ENCODE peak calls at places on chromosomes 3 and 15, in six cellular contexts. S is fibroblast of mammary gland, Y is cardiac muscle cell, I is SK-N-SH, D is cardiac fibroblast, W is uterus. K is an unnamed sample.

GRCh38 chr15:28191832-28192231 is 92.7 kb upstream of the OCA2 start:
- DNase-seq in S (peak), Y (peak), I (peak), D (peak), W (peak), K (peak)

GRCh38 chr15:56817266-56817665 is 84.0 kb upstream of the ZNF280D start:
- DNase-seq in S (peak), Y (no peak), I (no peak), D (peak), W (no peak), K (peak)

GRCh38 chr3:126413693-126414080 is 19.0 kb downstream of the CFAP100 start:
- DNase-seq in S (no peak), Y (no peak), I (no peak), D (no peak), W (no peak), K (no peak)

GRCh38 chr3:43176666-43177065 is 70.8 kb upstream of the POMGNT2 start:
- DNase-seq in S (no peak), Y (no peak), I (peak), D (no peak), W (no peak), K (no peak)

GRCh38 chr3:32200991-32201758 is 37.3 kb upstream of the CMTM8 start:
- DNase-seq in S (peak), Y (no peak), I (no peak), D (peak), W (no peak), K (peak)

GRCh38 chr3:33331414-33331813 is 54.2 kb downstream of the FBXL2 start:
- DNase-seq in S (peak), Y (no peak), I (no peak), D (peak), W (no peak), K (peak)

GRCh38 chr3:98778383-98778782 is 15.2 kb downstream of the ST3GAL6 start:
- DNase-seq in S (peak), Y (no peak), I (no peak), D (peak), W (no peak), K (no peak)

GRCh38 chr3:111668912-111669488 is 73.9 kb upstream of the ZBED2 start:
- DNase-seq in S (peak), Y (peak), I (peak), D (peak), W (no peak), K (peak)

GRCh38 chr3:186303985-186304384 is 58.0 kb downstream of the DGKG start:
- DNase-seq in S (no peak), Y (no peak), I (no peak), D (no peak), W (no peak), K (no peak)

GRCh38 chr3:18580268-18580667 is 155.1 kb upstream of the SATB1 start:
- DNase-seq in S (peak), Y (peak), I (no peak), D (no peak), W (no peak), K (no peak)

GRCh38 chr3:38088679-38089078 is 48.2 kb downstream of the ACAA1 start:
- DNase-seq in S (no peak), Y (no peak), I (no peak), D (no peak), W (no peak), K (no peak)

GRCh38 chr15:68818088-68818670 is 2.5 kb downstream of the ANP32A start:
- DNase-seq in S (peak), Y (peak), I (peak), D (peak), W (peak), K (peak)

GRCh38 chr3:59056706-59057105 is 6.9 kb upstream of the CFAP20DC start:
- DNase-seq in S (peak), Y (no peak), I (no peak), D (peak), W (no peak), K (peak)

GRCh38 chr15:83848315-83849050 is 194.6 kb downstream of the ADAMTSL3 start:
- DNase-seq in S (peak), Y (no peak), I (no peak), D (peak), W (no peak), K (peak)

GRCh38 chr3:50390523-50391177 is 31.3 kb upstream of the TMEM115 start:
- DNase-seq in S (no peak), Y (no peak), I (peak), D (no peak), W (peak), K (no peak)

GRCh38 chr15:85318048-85318731 is 62.2 kb upstream of the AKAP13 start:
- DNase-seq in S (peak), Y (no peak), I (no peak), D (peak), W (no peak), K (peak)

DNA sequence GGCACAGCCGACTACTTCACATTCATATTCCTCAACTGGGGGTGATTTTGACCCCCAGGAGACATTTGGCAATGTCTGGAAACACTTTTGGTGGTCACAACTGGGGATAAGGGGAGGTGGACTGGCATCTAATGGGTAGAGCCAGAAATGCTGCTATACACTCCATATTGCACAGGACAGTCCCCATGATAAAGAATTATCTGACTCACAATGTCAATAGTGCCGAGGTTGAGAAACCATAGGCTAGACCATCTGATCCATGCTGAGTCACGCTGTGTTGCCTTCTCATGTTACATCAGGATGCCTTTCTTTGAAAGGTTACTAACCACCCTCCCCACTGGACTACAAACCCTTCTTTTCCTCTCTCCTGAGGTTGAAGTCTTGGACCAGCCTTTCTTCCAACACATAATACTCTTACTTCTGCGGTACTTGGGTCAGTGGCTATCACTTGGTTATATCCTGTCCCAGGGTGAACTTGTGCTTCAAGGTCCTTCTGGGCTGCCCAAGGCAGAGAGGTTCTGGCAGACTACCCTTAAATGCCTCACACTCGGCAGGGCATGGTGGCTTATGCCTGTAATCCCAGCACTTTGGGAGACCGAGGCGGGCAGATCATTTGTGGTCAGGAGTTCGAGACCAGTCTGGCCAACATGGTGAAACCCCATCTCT is 68.8 kb downstream of the CTNNB1 start:
- DNase-seq in S (peak), Y (no peak), I (no peak), D (peak), W (no peak), K (peak)
- H3K4me3 ChIP-seq in S (no peak), Y (no peak), I (no peak), D (no peak), W (no peak), K (no peak)

GRCh38 chr3:107825556-107825955 is 265.3 kb downstream of the CD47 start:
- DNase-seq in S (no peak), Y (no peak), I (no peak), D (no peak), W (no peak), K (no peak)

GRCh38 chr3:107831590-107831989 is 259.2 kb downstream of the CD47 start:
- DNase-seq in S (no peak), Y (no peak), I (no peak), D (no peak), W (no peak), K (no peak)

GRCh38 chr3:107826727-107827126 is 264.1 kb downstream of the CD47 start:
- DNase-seq in S (no peak), Y (no peak), I (no peak), D (no peak), W (no peak), K (no peak)

GRCh38 chr3:107833046-107833445 is 257.8 kb downstream of the CD47 start:
- DNase-seq in S (no peak), Y (peak), I (peak), D (peak), W (no peak), K (peak)

GRCh38 chr3:107829185-107829584 is 261.6 kb downstream of the CD47 start:
- DNase-seq in S (no peak), Y (no peak), I (no peak), D (no peak), W (no peak), K (no peak)
- TF ChIP-seq CTCF in S (no peak), Y (no peak), I (no peak), D (no peak), W (no peak), K (no peak)

GRCh38 chr15:62118446-62118964 is 46.6 kb downstream of the C2CD4B start:
- DNase-seq in S (peak), Y (peak), I (no peak), D (peak), W (no peak), K (no peak)

GRCh38 chr15:62120776-62121175 is 44.3 kb downstream of the C2CD4B start:
- DNase-seq in S (no peak), Y (no peak), I (no peak), D (no peak), W (no peak), K (no peak)

GRCh38 chr15:62121273-62122015 is 43.6 kb downstream of the C2CD4B start:
- DNase-seq in S (no peak), Y (no peak), I (no peak), D (no peak), W (no peak), K (no peak)

GRCh38 chr15:62119926-62120273 is 45.2 kb downstream of the C2CD4B start:
- DNase-seq in S (no peak), Y (no peak), I (no peak), D (no peak), W (no peak), K (no peak)

DNA sequence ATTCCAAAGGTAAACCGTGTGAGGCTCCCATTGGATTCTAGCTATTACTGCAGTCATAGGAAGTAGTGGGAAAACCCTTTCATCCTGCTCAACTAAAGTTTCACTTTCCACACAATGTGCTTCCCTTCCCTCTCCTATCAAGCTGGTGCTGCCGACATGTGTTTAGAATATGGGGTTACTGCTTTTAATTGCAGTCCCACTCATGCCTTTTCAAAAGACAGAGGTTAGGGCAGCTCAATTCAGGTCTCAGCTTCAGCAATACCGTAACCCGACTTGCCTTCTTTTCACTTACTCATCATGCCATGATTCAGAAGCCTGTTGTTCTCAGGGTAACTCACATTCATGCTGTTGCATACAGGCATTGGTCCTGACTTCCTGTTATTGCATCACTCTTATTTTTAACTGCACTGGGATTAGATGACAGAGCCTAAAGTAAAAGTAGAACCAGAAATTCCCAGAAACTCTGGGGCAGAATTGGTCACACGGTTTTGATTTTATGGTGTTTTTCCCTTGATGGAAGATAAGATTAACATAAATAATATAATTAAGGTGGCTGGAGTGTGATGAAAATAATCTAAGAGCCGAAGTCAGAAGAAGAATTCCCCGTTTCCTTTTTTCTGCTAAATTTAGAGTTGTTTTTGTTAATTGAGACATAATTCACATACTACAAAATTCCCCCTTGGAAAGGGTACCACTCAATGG is 45.7 kb downstream of the C2CD4B start:
- DNase-seq in S (peak), Y (no peak), I (no peak), D (peak), W (no peak), K (peak)
- H3K4me3 ChIP-seq in S (no peak), Y (no peak), I (peak), D (peak), W (no peak), K (no peak)

DNA sequence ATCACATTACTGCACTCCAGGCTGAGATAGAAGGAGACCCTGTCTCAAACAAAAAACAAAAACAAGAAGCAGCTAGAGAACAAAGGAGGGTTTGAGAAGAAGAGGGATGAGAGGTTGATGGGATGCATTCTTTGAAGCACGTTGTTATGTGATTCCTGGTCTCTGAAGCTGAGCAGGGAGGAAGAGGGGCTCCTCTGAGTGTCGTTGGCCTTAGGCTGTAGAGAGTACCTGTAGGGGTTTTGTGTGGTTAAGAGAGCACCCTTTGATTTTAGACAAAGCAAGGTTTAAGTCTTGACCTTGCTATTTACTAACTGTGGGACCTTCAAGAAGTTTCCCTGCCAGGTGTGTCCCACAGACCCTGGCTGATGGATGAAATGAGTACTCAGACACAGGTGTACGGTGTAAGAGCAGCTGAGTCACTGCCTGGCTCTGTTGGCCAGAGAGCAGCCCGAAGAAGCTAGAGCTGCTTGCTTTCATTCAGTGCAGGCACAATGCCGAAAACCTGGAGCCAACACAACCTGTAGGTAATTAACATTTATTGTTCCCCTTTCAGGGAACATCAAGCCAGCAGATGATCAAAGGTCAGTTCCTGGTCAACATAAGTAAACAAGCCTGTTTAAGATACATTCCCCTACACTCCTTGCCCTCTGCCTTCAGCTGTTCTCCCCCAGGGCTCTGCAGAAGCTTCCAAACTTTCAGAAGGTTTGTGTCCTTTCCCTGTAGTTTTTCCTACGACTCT is 67.2 kb downstream of the LRRK1 start:
- DNase-seq in S (peak), Y (no peak), I (no peak), D (no peak), W (no peak), K (no peak)
- TF ChIP-seq CTCF in S (no peak), Y (no peak), I (no peak), D (no peak), W (no peak), K (no peak)